ENCODE peak calls at places on chromosomes 3 and 15, in six cellular contexts. One of them, this sample, is unnamed.

GRCh38 chr3:4532535-4533112 is 39.5 kb downstream of the ITPR1 start:
- DNase-seq in left ventricle myocardium inferior: no peak
- DNase-seq in T-helper 1 cell: no peak
- DNase-seq in amniotic stem cell: no peak
- DNase-seq in Right ventricle myocardium inferior: no peak
- DNase-seq in NCI-H1694 treated with DMSO at 0.1 percent for 48 hours: no peak
- DNase-seq in this sample: no peak

GRCh38 chr3:16433701-16434151 is 79.8 kb downstream of the RFTN1 start:
- DNase-seq in amniotic stem cell: no peak
- DNase-seq in T-helper 1 cell: no peak
- DNase-seq in Right ventricle myocardium inferior: no peak
- DNase-seq in NCI-H1694 treated with DMSO at 0.1 percent for 48 hours: no peak
- DNase-seq in left ventricle myocardium inferior: no peak
- DNase-seq in this sample: no peak

GRCh38 chr3:168049366-168049974 is 46.3 kb downstream of the GOLIM4 start:
- DNase-seq in Right ventricle myocardium inferior: no peak
- DNase-seq in left ventricle myocardium inferior: no peak
- DNase-seq in T-helper 1 cell: no peak
- DNase-seq in NCI-H1694 treated with DMSO at 0.1 percent for 48 hours: no peak
- DNase-seq in amniotic stem cell: no peak
- DNase-seq in this sample: no peak

GRCh38 chr15:58038426-58039106 is 26.9 kb downstream of the ALDH1A2 start:
- DNase-seq in T-helper 1 cell: no peak
- DNase-seq in Right ventricle myocardium inferior: no peak
- DNase-seq in NCI-H1694 treated with DMSO at 0.1 percent for 48 hours: peak; percentile 52
- DNase-seq in left ventricle myocardium inferior: no peak
- DNase-seq in amniotic stem cell: no peak
- DNase-seq in this sample: no peak

GRCh38 chr3:114308830-114309229 is 15.0 kb downstream of the TIGIT start:
- DNase-seq in left ventricle myocardium inferior: no peak
- DNase-seq in NCI-H1694 treated with DMSO at 0.1 percent for 48 hours: no peak
- DNase-seq in T-helper 1 cell: peak; percentile 58
- DNase-seq in Right ventricle myocardium inferior: no peak
- DNase-seq in amniotic stem cell: no peak
- DNase-seq in this sample: no peak

GRCh38 chr3:163776753-163777152 is 1301.5 kb downstream of the SI start:
- DNase-seq in NCI-H1694 treated with DMSO at 0.1 percent for 48 hours: no peak
- DNase-seq in left ventricle myocardium inferior: no peak
- DNase-seq in Right ventricle myocardium inferior: no peak
- DNase-seq in amniotic stem cell: no peak
- DNase-seq in T-helper 1 cell: no peak
- DNase-seq in this sample: no peak

GRCh38 chr3:11583638-11584046 is 60.1 kb downstream of the VGLL4 start:
- DNase-seq in T-helper 1 cell: no peak
- DNase-seq in Right ventricle myocardium inferior: no peak
- DNase-seq in NCI-H1694 treated with DMSO at 0.1 percent for 48 hours: no peak
- DNase-seq in left ventricle myocardium inferior: no peak
- DNase-seq in amniotic stem cell: no peak
- DNase-seq in this sample: no peak

GRCh38 chr3:178841011-178841410 is 230.6 kb downstream of the ZMAT3 start:
- DNase-seq in amniotic stem cell: no peak
- DNase-seq in T-helper 1 cell: no peak
- DNase-seq in NCI-H1694 treated with DMSO at 0.1 percent for 48 hours: no peak
- DNase-seq in Right ventricle myocardium inferior: no peak
- DNase-seq in left ventricle myocardium inferior: no peak
- DNase-seq in this sample: no peak

GRCh38 chr3:31442755-31443154 is 90.0 kb upstream of the STT3B start:
- DNase-seq in Right ventricle myocardium inferior: no peak
- DNase-seq in T-helper 1 cell: no peak
- DNase-seq in NCI-H1694 treated with DMSO at 0.1 percent for 48 hours: no peak
- DNase-seq in amniotic stem cell: no peak
- DNase-seq in left ventricle myocardium inferior: no peak
- DNase-seq in this sample: no peak

GRCh38 chr3:146650691-146651090 is 45.5 kb upstream of the PLSCR5 start:
- DNase-seq in NCI-H1694 treated with DMSO at 0.1 percent for 48 hours: no peak
- DNase-seq in left ventricle myocardium inferior: no peak
- DNase-seq in T-helper 1 cell: no peak
- DNase-seq in amniotic stem cell: no peak
- DNase-seq in Right ventricle myocardium inferior: no peak
- DNase-seq in this sample: no peak

GRCh38 chr3:12193485-12194165 is 34.9 kb upstream of the TIMP4 start:
- DNase-seq in amniotic stem cell: peak; percentile 95
- DNase-seq in Right ventricle myocardium inferior: no peak
- DNase-seq in NCI-H1694 treated with DMSO at 0.1 percent for 48 hours: no peak
- DNase-seq in left ventricle myocardium inferior: no peak
- DNase-seq in T-helper 1 cell: no peak
- DNase-seq in this sample: no peak

GRCh38 chr3:130537609-130538304 is 20.8 kb downstream of the COL6A6 start:
- DNase-seq in NCI-H1694 treated with DMSO at 0.1 percent for 48 hours: no peak
- DNase-seq in left ventricle myocardium inferior: no peak
- DNase-seq in Right ventricle myocardium inferior: no peak
- DNase-seq in T-helper 1 cell: no peak
- DNase-seq in amniotic stem cell: no peak
- DNase-seq in this sample: no peak

GRCh38 chr3:190825389-190826016 is 37.0 kb downstream of the GMNC start:
- DNase-seq in Right ventricle myocardium inferior: no peak
- DNase-seq in T-helper 1 cell: no peak
- DNase-seq in left ventricle myocardium inferior: no peak
- DNase-seq in amniotic stem cell: no peak
- DNase-seq in NCI-H1694 treated with DMSO at 0.1 percent for 48 hours: no peak
- DNase-seq in this sample: no peak

GRCh38 chr3:139537795-139538538 is 1.6 kb downstream of the RBP1 start:
- DNase-seq in T-helper 1 cell: no peak
- DNase-seq in left ventricle myocardium inferior: no peak
- DNase-seq in Right ventricle myocardium inferior: no peak
- DNase-seq in NCI-H1694 treated with DMSO at 0.1 percent for 48 hours: no peak
- DNase-seq in amniotic stem cell: no peak
- DNase-seq in this sample: no peak

GRCh38 chr3:105758451-105758850 is 110.4 kb downstream of the CBLB start:
- DNase-seq in NCI-H1694 treated with DMSO at 0.1 percent for 48 hours: no peak
- DNase-seq in Right ventricle myocardium inferior: no peak
- DNase-seq in left ventricle myocardium inferior: no peak
- DNase-seq in T-helper 1 cell: no peak
- DNase-seq in amniotic stem cell: no peak
- DNase-seq in this sample: no peak

GRCh38 chr15:55661431-55661830 is 73.3 kb upstream of the PYGO1 start:
- DNase-seq in T-helper 1 cell: no peak
- DNase-seq in amniotic stem cell: no peak
- DNase-seq in left ventricle myocardium inferior: no peak
- DNase-seq in Right ventricle myocardium inferior: no peak
- DNase-seq in NCI-H1694 treated with DMSO at 0.1 percent for 48 hours: no peak
- DNase-seq in this sample: no peak

GRCh38 chr3:193190387-193190786 is 50.6 kb upstream of the PLAAT1 start:
- DNase-seq in left ventricle myocardium inferior: no peak
- DNase-seq in NCI-H1694 treated with DMSO at 0.1 percent for 48 hours: peak; percentile 96
- DNase-seq in Right ventricle myocardium inferior: no peak
- DNase-seq in T-helper 1 cell: no peak
- DNase-seq in amniotic stem cell: no peak
- DNase-seq in this sample: no peak

GRCh38 chr3:124119056-124119721 is 127.3 kb upstream of the ROPN1 start:
- DNase-seq in T-helper 1 cell: no peak
- DNase-seq in amniotic stem cell: peak; percentile 75
- DNase-seq in NCI-H1694 treated with DMSO at 0.1 percent for 48 hours: peak; percentile 40
- DNase-seq in left ventricle myocardium inferior: no peak
- DNase-seq in Right ventricle myocardium inferior: no peak
- DNase-seq in this sample: no peak

GRCh38 chr3:13884851-13885703 is 5.2 kb upstream of the WNT7A start:
- DNase-seq in T-helper 1 cell: peak; percentile 64
- DNase-seq in NCI-H1694 treated with DMSO at 0.1 percent for 48 hours: peak; percentile 3
- DNase-seq in amniotic stem cell: no peak
- DNase-seq in left ventricle myocardium inferior: no peak
- DNase-seq in Right ventricle myocardium inferior: no peak
- DNase-seq in this sample: no peak

GRCh38 chr3:196063456-196063855 is 18.4 kb downstream of the TFRC start:
- DNase-seq in T-helper 1 cell: no peak
- DNase-seq in NCI-H1694 treated with DMSO at 0.1 percent for 48 hours: no peak
- DNase-seq in left ventricle myocardium inferior: no peak
- DNase-seq in amniotic stem cell: no peak
- DNase-seq in Right ventricle myocardium inferior: no peak
- DNase-seq in this sample: no peak

GRCh38 chr3:150469931-150470740 is 62.0 kb downstream of the TSC22D2 start:
- DNase-seq in T-helper 1 cell: no peak
- DNase-seq in NCI-H1694 treated with DMSO at 0.1 percent for 48 hours: no peak
- DNase-seq in Right ventricle myocardium inferior: no peak
- DNase-seq in amniotic stem cell: peak; percentile 9
- DNase-seq in left ventricle myocardium inferior: no peak
- DNase-seq in this sample: no peak

GRCh38 chr15:47705601-47706000 is 11.7 kb upstream of the SEMA6D start:
- DNase-seq in NCI-H1694 treated with DMSO at 0.1 percent for 48 hours: no peak
- DNase-seq in amniotic stem cell: no peak
- DNase-seq in left ventricle myocardium inferior: no peak
- DNase-seq in Right ventricle myocardium inferior: no peak
- DNase-seq in T-helper 1 cell: no peak
- DNase-seq in this sample: no peak

GRCh38 chr15:60070838-60071493 is 66.9 kb downstream of the FOXB1 start:
- DNase-seq in T-helper 1 cell: no peak
- DNase-seq in amniotic stem cell: peak; percentile 62
- DNase-seq in NCI-H1694 treated with DMSO at 0.1 percent for 48 hours: no peak
- DNase-seq in left ventricle myocardium inferior: no peak
- DNase-seq in Right ventricle myocardium inferior: no peak
- DNase-seq in this sample: no peak

GRCh38 chr15:39555885-39556284 is 25.0 kb upstream of the THBS1 start:
- DNase-seq in NCI-H1694 treated with DMSO at 0.1 percent for 48 hours: peak; percentile 61
- DNase-seq in Right ventricle myocardium inferior: no peak
- DNase-seq in left ventricle myocardium inferior: no peak
- DNase-seq in T-helper 1 cell: no peak
- DNase-seq in amniotic stem cell: no peak
- DNase-seq in this sample: no peak

GRCh38 chr3:107973152-107973551 is 117.7 kb downstream of the CD47 start:
- DNase-seq in amniotic stem cell: no peak
- DNase-seq in Right ventricle myocardium inferior: no peak
- DNase-seq in left ventricle myocardium inferior: no peak
- DNase-seq in NCI-H1694 treated with DMSO at 0.1 percent for 48 hours: no peak
- DNase-seq in T-helper 1 cell: no peak
- DNase-seq in this sample: no peak

GRCh38 chr15:79513916-79514315 is 81.8 kb downstream of the MINAR1 start:
- DNase-seq in left ventricle myocardium inferior: no peak
- DNase-seq in NCI-H1694 treated with DMSO at 0.1 percent for 48 hours: no peak
- DNase-seq in T-helper 1 cell: no peak
- DNase-seq in Right ventricle myocardium inferior: no peak
- DNase-seq in amniotic stem cell: no peak
- DNase-seq in this sample: no peak

GRCh38 chr3:183897606-183898384 is 13.1 kb upstream of the PARL start:
- DNase-seq in left ventricle myocardium inferior: no peak
- DNase-seq in T-helper 1 cell: no peak
- DNase-seq in NCI-H1694 treated with DMSO at 0.1 percent for 48 hours: no peak
- DNase-seq in amniotic stem cell: no peak
- DNase-seq in Right ventricle myocardium inferior: no peak
- DNase-seq in this sample: no peak

GRCh38 chr3:182795383-182795782 is 2.1 kb downstream of the ATP11B start:
- DNase-seq in Right ventricle myocardium inferior: no peak
- DNase-seq in left ventricle myocardium inferior: no peak
- DNase-seq in amniotic stem cell: no peak
- DNase-seq in T-helper 1 cell: peak; percentile 24
- DNase-seq in NCI-H1694 treated with DMSO at 0.1 percent for 48 hours: no peak
- DNase-seq in this sample: no peak

GRCh38 chr3:172903642-172904041 is 153.1 kb downstream of the ECT2 start:
- DNase-seq in T-helper 1 cell: no peak
- DNase-seq in left ventricle myocardium inferior: peak; percentile 20
- DNase-seq in amniotic stem cell: no peak
- DNase-seq in Right ventricle myocardium inferior: peak; percentile 67
- DNase-seq in NCI-H1694 treated with DMSO at 0.1 percent for 48 hours: no peak
- DNase-seq in this sample: no peak

GRCh38 chr15:79380755-79381499 is 51.2 kb upstream of the MINAR1 start:
- DNase-seq in left ventricle myocardium inferior: peak; percentile 71
- DNase-seq in Right ventricle myocardium inferior: peak; percentile 70
- DNase-seq in NCI-H1694 treated with DMSO at 0.1 percent for 48 hours: peak; percentile 37
- DNase-seq in T-helper 1 cell: peak; percentile 56
- DNase-seq in amniotic stem cell: peak; percentile 36
- DNase-seq in this sample: peak; percentile 91

GRCh38 chr3:30473374-30474051 is 132.9 kb upstream of the TGFBR2 start:
- DNase-seq in NCI-H1694 treated with DMSO at 0.1 percent for 48 hours: no peak
- DNase-seq in amniotic stem cell: no peak
- DNase-seq in left ventricle myocardium inferior: peak; percentile 23
- DNase-seq in Right ventricle myocardium inferior: no peak
- DNase-seq in T-helper 1 cell: no peak
- DNase-seq in this sample: no peak

GRCh38 chr15:56358604-56359003 is 6.6 kb upstream of the TEX9 start:
- DNase-seq in amniotic stem cell: no peak
- DNase-seq in left ventricle myocardium inferior: no peak
- DNase-seq in Right ventricle myocardium inferior: no peak
- DNase-seq in NCI-H1694 treated with DMSO at 0.1 percent for 48 hours: no peak
- DNase-seq in T-helper 1 cell: no peak
- DNase-seq in this sample: no peak

GRCh38 chr3:103794656-103795055 is 1359.8 kb downstream of the ZPLD1 start:
- DNase-seq in NCI-H1694 treated with DMSO at 0.1 percent for 48 hours: no peak
- DNase-seq in left ventricle myocardium inferior: no peak
- DNase-seq in Right ventricle myocardium inferior: no peak
- DNase-seq in amniotic stem cell: no peak
- DNase-seq in T-helper 1 cell: no peak
- DNase-seq in this sample: no peak

GRCh38 chr3:144923051-144923450 is 951.4 kb downstream of the DIPK2A start:
- DNase-seq in amniotic stem cell: no peak
- DNase-seq in NCI-H1694 treated with DMSO at 0.1 percent for 48 hours: peak; percentile 18
- DNase-seq in T-helper 1 cell: no peak
- DNase-seq in left ventricle myocardium inferior: no peak
- DNase-seq in Right ventricle myocardium inferior: no peak
- DNase-seq in this sample: no peak

This sample was measured in sciatic nerve.